ENCODE peak calls at places on chromosomes 3 and 15, in ten cellular contexts. One of them, this sample, is unnamed.

GRCh38 chr3:186931487-186932280 is 1.4 kb downstream of the ST6GAL1 start:
- DNase-seq in A549: no peak
- DNase-seq in Ammon's horn: peak
- DNase-seq in fibroblast of the conjunctiva: no peak
- DNase-seq in stimulated activated CD4-positive, alpha-beta T cell treated with anti-CD3 and anti-CD28 coated beads, Interleukin-1b, Interleukin-23, amount 100 ng/mL, for 1 hour: no peak
- DNase-seq in RPMI8226: peak
- DNase-seq in retina: peak
- DNase-seq in HT1080: no peak
- DNase-seq in HAP-1: peak
- DNase-seq in naive thymus-derived CD8-positive, alpha-beta T cell: peak
- DNase-seq in this sample: peak

GRCh38 chr3:184642623-184643308 is 69.1 kb downstream of the MAGEF1 start:
- DNase-seq in retina: no peak
- DNase-seq in HAP-1: no peak
- DNase-seq in Ammon's horn: peak
- DNase-seq in naive thymus-derived CD8-positive, alpha-beta T cell: no peak
- DNase-seq in HT1080: no peak
- DNase-seq in A549: no peak
- DNase-seq in fibroblast of the conjunctiva: no peak
- DNase-seq in RPMI8226: no peak
- DNase-seq in stimulated activated CD4-positive, alpha-beta T cell treated with anti-CD3 and anti-CD28 coated beads, Interleukin-1b, Interleukin-23, amount 100 ng/mL, for 1 hour: no peak
- DNase-seq in this sample: no peak

GRCh38 chr3:27423463-27423862 is 54.3 kb upstream of the NEK10 start:
- DNase-seq in naive thymus-derived CD8-positive, alpha-beta T cell: no peak
- DNase-seq in A549: no peak
- DNase-seq in retina: no peak
- DNase-seq in stimulated activated CD4-positive, alpha-beta T cell treated with anti-CD3 and anti-CD28 coated beads, Interleukin-1b, Interleukin-23, amount 100 ng/mL, for 1 hour: no peak
- DNase-seq in HAP-1: no peak
- DNase-seq in fibroblast of the conjunctiva: peak
- DNase-seq in HT1080: peak
- DNase-seq in Ammon's horn: no peak
- DNase-seq in RPMI8226: no peak
- DNase-seq in this sample: no peak

GRCh38 chr15:86690566-86690965 is 610.9 kb downstream of the AGBL1 start:
- DNase-seq in stimulated activated CD4-positive, alpha-beta T cell treated with anti-CD3 and anti-CD28 coated beads, Interleukin-1b, Interleukin-23, amount 100 ng/mL, for 1 hour: no peak
- DNase-seq in Ammon's horn: no peak
- DNase-seq in HT1080: no peak
- DNase-seq in HAP-1: no peak
- DNase-seq in A549: no peak
- DNase-seq in retina: no peak
- DNase-seq in fibroblast of the conjunctiva: no peak
- DNase-seq in naive thymus-derived CD8-positive, alpha-beta T cell: no peak
- DNase-seq in RPMI8226: no peak
- DNase-seq in this sample: no peak

GRCh38 chr3:9175421-9175820 is 74.0 kb downstream of the SRGAP3 start:
- DNase-seq in stimulated activated CD4-positive, alpha-beta T cell treated with anti-CD3 and anti-CD28 coated beads, Interleukin-1b, Interleukin-23, amount 100 ng/mL, for 1 hour: no peak
- DNase-seq in A549: peak
- DNase-seq in fibroblast of the conjunctiva: no peak
- DNase-seq in naive thymus-derived CD8-positive, alpha-beta T cell: no peak
- DNase-seq in Ammon's horn: no peak
- DNase-seq in HAP-1: no peak
- DNase-seq in retina: no peak
- DNase-seq in HT1080: peak
- DNase-seq in RPMI8226: no peak
- DNase-seq in this sample: no peak

GRCh38 chr15:89486726-89487050 is 9.7 kb downstream of the RHCG start:
- DNase-seq in fibroblast of the conjunctiva: no peak
- DNase-seq in HT1080: no peak
- DNase-seq in Ammon's horn: no peak
- DNase-seq in HAP-1: peak
- DNase-seq in stimulated activated CD4-positive, alpha-beta T cell treated with anti-CD3 and anti-CD28 coated beads, Interleukin-1b, Interleukin-23, amount 100 ng/mL, for 1 hour: no peak
- DNase-seq in retina: no peak
- DNase-seq in A549: no peak
- DNase-seq in naive thymus-derived CD8-positive, alpha-beta T cell: peak
- DNase-seq in RPMI8226: peak
- DNase-seq in this sample: peak

GRCh38 chr15:40192942-40193341 is 32.1 kb downstream of the BUB1B start:
- DNase-seq in naive thymus-derived CD8-positive, alpha-beta T cell: no peak
- DNase-seq in HT1080: peak
- DNase-seq in A549: no peak
- DNase-seq in HAP-1: no peak
- DNase-seq in stimulated activated CD4-positive, alpha-beta T cell treated with anti-CD3 and anti-CD28 coated beads, Interleukin-1b, Interleukin-23, amount 100 ng/mL, for 1 hour: no peak
- DNase-seq in retina: no peak
- DNase-seq in Ammon's horn: no peak
- DNase-seq in RPMI8226: no peak
- DNase-seq in fibroblast of the conjunctiva: no peak
- DNase-seq in this sample: no peak

GRCh38 chr3:61830111-61830400 is 268.7 kb downstream of the PTPRG start:
- DNase-seq in fibroblast of the conjunctiva: no peak
- DNase-seq in retina: no peak
- DNase-seq in A549: no peak
- DNase-seq in HAP-1: no peak
- DNase-seq in stimulated activated CD4-positive, alpha-beta T cell treated with anti-CD3 and anti-CD28 coated beads, Interleukin-1b, Interleukin-23, amount 100 ng/mL, for 1 hour: no peak
- DNase-seq in naive thymus-derived CD8-positive, alpha-beta T cell: no peak
- DNase-seq in Ammon's horn: no peak
- DNase-seq in HT1080: no peak
- DNase-seq in RPMI8226: no peak
- DNase-seq in this sample: no peak

GRCh38 chr3:177015881-177016280 is 181.4 kb downstream of the TBL1XR1 start:
- DNase-seq in fibroblast of the conjunctiva: no peak
- DNase-seq in stimulated activated CD4-positive, alpha-beta T cell treated with anti-CD3 and anti-CD28 coated beads, Interleukin-1b, Interleukin-23, amount 100 ng/mL, for 1 hour: no peak
- DNase-seq in A549: no peak
- DNase-seq in HT1080: no peak
- DNase-seq in naive thymus-derived CD8-positive, alpha-beta T cell: no peak
- DNase-seq in retina: no peak
- DNase-seq in RPMI8226: no peak
- DNase-seq in Ammon's horn: no peak
- DNase-seq in HAP-1: no peak
- DNase-seq in this sample: no peak

GRCh38 chr3:125624341-125624740 is 29.0 kb upstream of the OSBPL11 start:
- DNase-seq in fibroblast of the conjunctiva: no peak
- DNase-seq in stimulated activated CD4-positive, alpha-beta T cell treated with anti-CD3 and anti-CD28 coated beads, Interleukin-1b, Interleukin-23, amount 100 ng/mL, for 1 hour: no peak
- DNase-seq in RPMI8226: no peak
- DNase-seq in naive thymus-derived CD8-positive, alpha-beta T cell: no peak
- DNase-seq in Ammon's horn: no peak
- DNase-seq in HT1080: no peak
- DNase-seq in retina: no peak
- DNase-seq in HAP-1: no peak
- DNase-seq in A549: no peak
- DNase-seq in this sample: no peak

GRCh38 chr3:61892881-61893280 is 331.5 kb downstream of the PTPRG start:
- DNase-seq in retina: no peak
- DNase-seq in stimulated activated CD4-positive, alpha-beta T cell treated with anti-CD3 and anti-CD28 coated beads, Interleukin-1b, Interleukin-23, amount 100 ng/mL, for 1 hour: no peak
- DNase-seq in naive thymus-derived CD8-positive, alpha-beta T cell: no peak
- DNase-seq in HT1080: no peak
- DNase-seq in Ammon's horn: no peak
- DNase-seq in RPMI8226: no peak
- DNase-seq in A549: no peak
- DNase-seq in HAP-1: no peak
- DNase-seq in fibroblast of the conjunctiva: no peak
- DNase-seq in this sample: no peak

GRCh38 chr15:63054985-63055384 is 12.4 kb downstream of the TPM1 start:
- DNase-seq in naive thymus-derived CD8-positive, alpha-beta T cell: no peak
- DNase-seq in stimulated activated CD4-positive, alpha-beta T cell treated with anti-CD3 and anti-CD28 coated beads, Interleukin-1b, Interleukin-23, amount 100 ng/mL, for 1 hour: no peak
- DNase-seq in RPMI8226: no peak
- DNase-seq in A549: peak
- DNase-seq in HAP-1: no peak
- DNase-seq in retina: no peak
- DNase-seq in fibroblast of the conjunctiva: no peak
- DNase-seq in HT1080: no peak
- DNase-seq in Ammon's horn: no peak
- DNase-seq in this sample: no peak

GRCh38 chr3:4665197-4665596 is 172.0 kb downstream of the ITPR1 start:
- DNase-seq in naive thymus-derived CD8-positive, alpha-beta T cell: no peak
- DNase-seq in RPMI8226: no peak
- DNase-seq in fibroblast of the conjunctiva: no peak
- DNase-seq in Ammon's horn: no peak
- DNase-seq in HT1080: no peak
- DNase-seq in stimulated activated CD4-positive, alpha-beta T cell treated with anti-CD3 and anti-CD28 coated beads, Interleukin-1b, Interleukin-23, amount 100 ng/mL, for 1 hour: no peak
- DNase-seq in A549: no peak
- DNase-seq in HAP-1: no peak
- DNase-seq in retina: no peak
- DNase-seq in this sample: no peak

GRCh38 chr3:10697918-10698317 is 118.1 kb upstream of the SLC6A11 start:
- DNase-seq in retina: no peak
- DNase-seq in stimulated activated CD4-positive, alpha-beta T cell treated with anti-CD3 and anti-CD28 coated beads, Interleukin-1b, Interleukin-23, amount 100 ng/mL, for 1 hour: no peak
- DNase-seq in Ammon's horn: no peak
- DNase-seq in fibroblast of the conjunctiva: no peak
- DNase-seq in RPMI8226: no peak
- DNase-seq in naive thymus-derived CD8-positive, alpha-beta T cell: no peak
- DNase-seq in HAP-1: no peak
- DNase-seq in HT1080: peak
- DNase-seq in A549: no peak
- DNase-seq in this sample: no peak

GRCh38 chr3:129569856-129570255 is 26.9 kb downstream of the H1-8 start:
- DNase-seq in HAP-1: no peak
- DNase-seq in HT1080: no peak
- DNase-seq in fibroblast of the conjunctiva: no peak
- DNase-seq in stimulated activated CD4-positive, alpha-beta T cell treated with anti-CD3 and anti-CD28 coated beads, Interleukin-1b, Interleukin-23, amount 100 ng/mL, for 1 hour: no peak
- DNase-seq in retina: no peak
- DNase-seq in naive thymus-derived CD8-positive, alpha-beta T cell: no peak
- DNase-seq in RPMI8226: no peak
- DNase-seq in Ammon's horn: no peak
- DNase-seq in A549: no peak
- DNase-seq in this sample: no peak

GRCh38 chr15:101651753-101652097 is 456 bp downstream of the TM2D3 start:
- DNase-seq in Ammon's horn: peak
- DNase-seq in A549: no peak
- DNase-seq in retina: no peak
- DNase-seq in RPMI8226: peak
- DNase-seq in fibroblast of the conjunctiva: no peak
- DNase-seq in HT1080: no peak
- DNase-seq in naive thymus-derived CD8-positive, alpha-beta T cell: no peak
- DNase-seq in stimulated activated CD4-positive, alpha-beta T cell treated with anti-CD3 and anti-CD28 coated beads, Interleukin-1b, Interleukin-23, amount 100 ng/mL, for 1 hour: no peak
- DNase-seq in HAP-1: peak
- DNase-seq in this sample: no peak

GRCh38 chr3:11452988-11453847 is 181.0 kb downstream of the ATG7 start:
- DNase-seq in RPMI8226: no peak
- DNase-seq in fibroblast of the conjunctiva: no peak
- DNase-seq in HT1080: peak
- DNase-seq in Ammon's horn: peak
- DNase-seq in A549: no peak
- DNase-seq in retina: peak
- DNase-seq in stimulated activated CD4-positive, alpha-beta T cell treated with anti-CD3 and anti-CD28 coated beads, Interleukin-1b, Interleukin-23, amount 100 ng/mL, for 1 hour: no peak
- DNase-seq in naive thymus-derived CD8-positive, alpha-beta T cell: no peak
- DNase-seq in HAP-1: no peak
- DNase-seq in this sample: no peak

GRCh38 chr15:74319596-74320357 is 47.7 kb downstream of the CYP11A1 start:
- DNase-seq in A549: no peak
- DNase-seq in retina: peak
- DNase-seq in fibroblast of the conjunctiva: no peak
- DNase-seq in HAP-1: peak
- DNase-seq in naive thymus-derived CD8-positive, alpha-beta T cell: no peak
- DNase-seq in RPMI8226: no peak
- DNase-seq in HT1080: no peak
- DNase-seq in Ammon's horn: no peak
- DNase-seq in stimulated activated CD4-positive, alpha-beta T cell treated with anti-CD3 and anti-CD28 coated beads, Interleukin-1b, Interleukin-23, amount 100 ng/mL, for 1 hour: no peak
- DNase-seq in this sample: no peak

GRCh38 chr3:5312278-5312677 is 124.8 kb downstream of the EDEM1 start:
- DNase-seq in HT1080: peak
- DNase-seq in HAP-1: no peak
- DNase-seq in stimulated activated CD4-positive, alpha-beta T cell treated with anti-CD3 and anti-CD28 coated beads, Interleukin-1b, Interleukin-23, amount 100 ng/mL, for 1 hour: no peak
- DNase-seq in naive thymus-derived CD8-positive, alpha-beta T cell: no peak
- DNase-seq in Ammon's horn: no peak
- DNase-seq in RPMI8226: no peak
- DNase-seq in A549: no peak
- DNase-seq in fibroblast of the conjunctiva: no peak
- DNase-seq in retina: no peak
- DNase-seq in this sample: no peak

GRCh38 chr3:54941690-54942362 is 14.0 kb upstream of the LRTM1 start:
- DNase-seq in stimulated activated CD4-positive, alpha-beta T cell treated with anti-CD3 and anti-CD28 coated beads, Interleukin-1b, Interleukin-23, amount 100 ng/mL, for 1 hour: no peak
- DNase-seq in A549: no peak
- DNase-seq in fibroblast of the conjunctiva: no peak
- DNase-seq in Ammon's horn: no peak
- DNase-seq in naive thymus-derived CD8-positive, alpha-beta T cell: no peak
- DNase-seq in retina: no peak
- DNase-seq in HT1080: no peak
- DNase-seq in RPMI8226: no peak
- DNase-seq in HAP-1: no peak
- DNase-seq in this sample: no peak

GRCh38 chr3:64344721-64345207 is 119.5 kb upstream of the PRICKLE2 start:
- DNase-seq in Ammon's horn: no peak
- DNase-seq in retina: no peak
- DNase-seq in naive thymus-derived CD8-positive, alpha-beta T cell: no peak
- DNase-seq in fibroblast of the conjunctiva: no peak
- DNase-seq in HT1080: peak
- DNase-seq in stimulated activated CD4-positive, alpha-beta T cell treated with anti-CD3 and anti-CD28 coated beads, Interleukin-1b, Interleukin-23, amount 100 ng/mL, for 1 hour: no peak
- DNase-seq in A549: peak
- DNase-seq in RPMI8226: no peak
- DNase-seq in HAP-1: no peak
- DNase-seq in this sample: no peak

GRCh38 chr3:170162052-170162451 is 19.5 kb downstream of the PHC3 start:
- DNase-seq in Ammon's horn: no peak
- DNase-seq in HAP-1: no peak
- DNase-seq in RPMI8226: no peak
- DNase-seq in A549: no peak
- DNase-seq in stimulated activated CD4-positive, alpha-beta T cell treated with anti-CD3 and anti-CD28 coated beads, Interleukin-1b, Interleukin-23, amount 100 ng/mL, for 1 hour: no peak
- DNase-seq in retina: no peak
- DNase-seq in naive thymus-derived CD8-positive, alpha-beta T cell: no peak
- DNase-seq in fibroblast of the conjunctiva: no peak
- DNase-seq in HT1080: no peak
- DNase-seq in this sample: no peak

GRCh38 chr3:183688869-183689268 is 8.7 kb upstream of the YEATS2 start:
- DNase-seq in fibroblast of the conjunctiva: no peak
- DNase-seq in naive thymus-derived CD8-positive, alpha-beta T cell: no peak
- DNase-seq in HT1080: no peak
- DNase-seq in stimulated activated CD4-positive, alpha-beta T cell treated with anti-CD3 and anti-CD28 coated beads, Interleukin-1b, Interleukin-23, amount 100 ng/mL, for 1 hour: no peak
- DNase-seq in HAP-1: no peak
- DNase-seq in RPMI8226: peak
- DNase-seq in A549: peak
- DNase-seq in Ammon's horn: no peak
- DNase-seq in retina: no peak
- DNase-seq in this sample: no peak

GRCh38 chr3:59559721-59560514 is 510.1 kb upstream of the CFAP20DC start:
- DNase-seq in fibroblast of the conjunctiva: peak
- DNase-seq in naive thymus-derived CD8-positive, alpha-beta T cell: no peak
- DNase-seq in HAP-1: no peak
- DNase-seq in stimulated activated CD4-positive, alpha-beta T cell treated with anti-CD3 and anti-CD28 coated beads, Interleukin-1b, Interleukin-23, amount 100 ng/mL, for 1 hour: no peak
- DNase-seq in Ammon's horn: peak
- DNase-seq in retina: no peak
- DNase-seq in RPMI8226: no peak
- DNase-seq in HT1080: peak
- DNase-seq in A549: peak
- DNase-seq in this sample: no peak

GRCh38 chr3:31196881-31197364 is 302.5 kb upstream of the GADL1 start:
- DNase-seq in Ammon's horn: no peak
- DNase-seq in A549: no peak
- DNase-seq in HAP-1: no peak
- DNase-seq in HT1080: no peak
- DNase-seq in naive thymus-derived CD8-positive, alpha-beta T cell: no peak
- DNase-seq in stimulated activated CD4-positive, alpha-beta T cell treated with anti-CD3 and anti-CD28 coated beads, Interleukin-1b, Interleukin-23, amount 100 ng/mL, for 1 hour: no peak
- DNase-seq in retina: no peak
- DNase-seq in fibroblast of the conjunctiva: peak
- DNase-seq in RPMI8226: peak
- DNase-seq in this sample: no peak

GRCh38 chr3:182631183-182632076 is 161.9 kb upstream of the ATP11B start:
- DNase-seq in stimulated activated CD4-positive, alpha-beta T cell treated with anti-CD3 and anti-CD28 coated beads, Interleukin-1b, Interleukin-23, amount 100 ng/mL, for 1 hour: no peak
- DNase-seq in Ammon's horn: no peak
- DNase-seq in RPMI8226: no peak
- DNase-seq in fibroblast of the conjunctiva: no peak
- DNase-seq in HAP-1: no peak
- DNase-seq in naive thymus-derived CD8-positive, alpha-beta T cell: no peak
- DNase-seq in retina: no peak
- DNase-seq in HT1080: no peak
- DNase-seq in A549: no peak
- DNase-seq in this sample: no peak

GRCh38 chr3:16529264-16529663 is 15.8 kb upstream of the RFTN1 start:
- DNase-seq in fibroblast of the conjunctiva: no peak
- DNase-seq in RPMI8226: no peak
- DNase-seq in HT1080: no peak
- DNase-seq in stimulated activated CD4-positive, alpha-beta T cell treated with anti-CD3 and anti-CD28 coated beads, Interleukin-1b, Interleukin-23, amount 100 ng/mL, for 1 hour: no peak
- DNase-seq in retina: no peak
- DNase-seq in Ammon's horn: no peak
- DNase-seq in naive thymus-derived CD8-positive, alpha-beta T cell: no peak
- DNase-seq in HAP-1: no peak
- DNase-seq in A549: no peak
- DNase-seq in this sample: no peak

GRCh38 chr15:31298707-31299172 is 27.9 kb upstream of the KLF13 start:
- DNase-seq in HT1080: no peak
- DNase-seq in A549: no peak
- DNase-seq in HAP-1: no peak
- DNase-seq in stimulated activated CD4-positive, alpha-beta T cell treated with anti-CD3 and anti-CD28 coated beads, Interleukin-1b, Interleukin-23, amount 100 ng/mL, for 1 hour: no peak
- DNase-seq in naive thymus-derived CD8-positive, alpha-beta T cell: no peak
- DNase-seq in Ammon's horn: no peak
- DNase-seq in RPMI8226: no peak
- DNase-seq in fibroblast of the conjunctiva: no peak
- DNase-seq in retina: no peak
- DNase-seq in this sample: no peak

This sample was measured in activated CD4-positive, alpha-beta T cell treated with anti-CD3 and anti-CD28 coated beads, Interleukin-2, amount 50 U/mL, for 1 hour.